ENCODE peak calls at places on chromosomes 2 and 18, in eight cellular contexts. C is globus pallidus; J is foreskin fibroblast; D is cardiac muscle cell; X is NCI-H524; Z is nucleus accumbens; I is mesothelial cell of epicardium; E is stimulated activated CD8-positive, alpha-beta memory T cell treated with anti-CD3 and anti-CD28 coated beads, Interleukin-2, amount 100 ng/mL, for 48 hours. M is an unnamed sample.

GRCh38 chr18:79603321-79604204 is 76.0 kb upstream of the CTDP1 start:
- DNase-seq in J (no peak), C (no peak), Z (no peak), I (peak), E (no peak), X (no peak), D (no peak), M (peak)

GRCh38 chr18:59697236-59697932 is at the start of gene CCBE1:
- DNase-seq in I (peak), D (peak), C (peak), J (peak), Z (no peak), X (peak), E (peak), M (no peak)

GRCh38 chr2:95760839-95761525 is 169.2 kb downstream of the TRIM43 start:
- DNase-seq in D (no peak), I (no peak), X (no peak), C (no peak), E (no peak), J (peak), Z (no peak), M (no peak)

GRCh38 chr2:134852518-134852917 is 14.1 kb downstream of the ACMSD start:
- DNase-seq in J (no peak), I (no peak), D (peak), E (no peak), C (no peak), X (no peak), Z (no peak), M (no peak)

GRCh38 chr2:67130526-67131309 is 266.4 kb upstream of the ETAA1 start:
- DNase-seq in D (no peak), I (no peak), C (no peak), J (peak), X (no peak), Z (no peak), E (no peak), M (no peak)

GRCh38 chr2:237732790-237733349 is 65.7 kb upstream of the RBM44 start:
- DNase-seq in D (peak), X (no peak), J (no peak), I (no peak), C (no peak), Z (no peak), E (no peak), M (no peak)

GRCh38 chr18:4802296-4802695 is 347.2 kb upstream of the DLGAP1 start:
- DNase-seq in D (no peak), J (no peak), C (no peak), Z (no peak), X (no peak), I (no peak), E (no peak), M (no peak)

GRCh38 chr2:71154798-71155197 is 24.4 kb downstream of the MPHOSPH10 start:
- DNase-seq in X (no peak), E (peak), C (no peak), I (no peak), J (no peak), D (no peak), Z (no peak), M (no peak)

GRCh38 chr2:241818943-241819270 is 9.9 kb downstream of the NEU4 start:
- DNase-seq in I (no peak), E (no peak), D (no peak), J (no peak), X (no peak), Z (no peak), C (no peak), M (no peak)

GRCh38 chr18:55903911-55904310 is 315.9 kb upstream of the TCF4 start:
- DNase-seq in C (no peak), X (no peak), E (no peak), D (no peak), Z (no peak), I (no peak), J (no peak), M (no peak)

GRCh38 chr2:152047826-152048476 is 50.9 kb downstream of the CACNB4 start:
- DNase-seq in C (no peak), X (no peak), D (no peak), I (no peak), J (no peak), Z (no peak), E (no peak), M (no peak)

GRCh38 chr2:188957646-188958045 is 16.5 kb upstream of the COL3A1 start:
- DNase-seq in E (no peak), I (no peak), X (no peak), D (no peak), Z (no peak), J (peak), C (no peak), M (no peak)

GRCh38 chr2:25098558-25099486 is 56.9 kb downstream of the EFR3B start:
- DNase-seq in I (no peak), D (no peak), X (no peak), Z (no peak), E (no peak), J (peak), C (peak), M (no peak)

GRCh38 chr2:10309286-10309685 is 6.6 kb downstream of the HPCAL1 start:
- DNase-seq in C (no peak), X (no peak), I (no peak), E (no peak), Z (no peak), J (no peak), D (no peak), M (no peak)

GRCh38 chr2:37711308-37711731 is 39.9 kb upstream of the CDC42EP3 start:
- DNase-seq in E (no peak), C (no peak), D (no peak), I (no peak), J (peak), X (no peak), Z (no peak), M (no peak)

GRCh38 chr2:201733544-201733943 is 35.1 kb upstream of the MPP4 start:
- DNase-seq in I (no peak), C (no peak), D (no peak), X (no peak), E (no peak), J (no peak), Z (no peak), M (no peak)

GRCh38 chr2:17979707-17980106 is 101.2 kb downstream of the KCNS3 start:
- DNase-seq in C (no peak), X (no peak), J (peak), I (no peak), Z (no peak), E (no peak), D (no peak), M (no peak)

GRCh38 chr2:181419124-181419855 is 37.9 kb upstream of the ITGA4 start:
- DNase-seq in C (no peak), D (no peak), J (no peak), E (no peak), I (no peak), X (no peak), Z (no peak), M (no peak)

GRCh38 chr18:13216732-13217465 is 1.7 kb upstream of the LDLRAD4 start:
- DNase-seq in C (peak), X (no peak), Z (peak), J (peak), D (peak), I (peak), E (peak), M (no peak)

GRCh38 chr2:42795871-42796301 is 3.5 kb upstream of the HAAO start:
- DNase-seq in I (no peak), E (no peak), X (no peak), Z (no peak), C (no peak), D (no peak), J (peak), M (no peak)

GRCh38 chr2:157842106-157842879 is 33.8 kb downstream of the ACVR1 start:
- DNase-seq in J (no peak), D (no peak), C (no peak), Z (no peak), X (no peak), E (no peak), I (no peak), M (no peak)

GRCh38 chr2:16019060-16019475 is 78.7 kb downstream of the MYCN start:
- DNase-seq in E (no peak), X (no peak), J (no peak), D (no peak), C (no peak), Z (no peak), I (no peak), M (no peak)

GRCh38 chr2:973129-973528 is 22.5 kb downstream of the SNTG2 start:
- DNase-seq in J (no peak), Z (no peak), E (no peak), C (no peak), X (no peak), D (no peak), I (no peak), M (no peak)

GRCh38 chr18:3294435-3295080 is 32.6 kb downstream of the MYL12B start:
- DNase-seq in X (no peak), C (no peak), Z (no peak), E (no peak), I (no peak), D (no peak), J (peak), M (no peak)

GRCh38 chr2:18117592-18117991 is 239.1 kb downstream of the KCNS3 start:
- DNase-seq in E (no peak), C (no peak), J (peak), X (peak), Z (no peak), D (peak), I (no peak), M (no peak)

GRCh38 chr18:27298215-27298804 is 113.2 kb upstream of the CHST9 start:
- DNase-seq in C (peak), J (no peak), E (no peak), D (peak), Z (no peak), X (no peak), I (no peak), M (no peak)